ENCODE peak calls at places on chromosomes 1 and 21, in six cellular contexts. One of them, this sample, is unnamed.

GRCh38 chr1:102572637-102573036 is 535.7 kb downstream of the COL11A1 start:
- DNase-seq in K562: no peak
- DNase-seq in neural progenitor cell: no peak
- DNase-seq in mammary epithelial cell: no peak
- DNase-seq in GM23248: no peak
- DNase-seq in mesendoderm: peak
- DNase-seq in this sample: no peak

GRCh38 chr1:106134561-106134960 is 921.9 kb upstream of the PRMT6 start:
- DNase-seq in K562: no peak
- DNase-seq in neural progenitor cell: no peak
- DNase-seq in mammary epithelial cell: no peak
- DNase-seq in GM23248: no peak
- DNase-seq in mesendoderm: no peak
- DNase-seq in this sample: no peak

GRCh38 chr1:225961659-225962439 is 20.8 kb upstream of the LEFTY2 start:
- DNase-seq in K562: no peak
- DNase-seq in neural progenitor cell: no peak
- DNase-seq in mammary epithelial cell: no peak
- DNase-seq in GM23248: no peak
- DNase-seq in mesendoderm: no peak
- DNase-seq in this sample: no peak

GRCh38 chr1:243230914-243231313 is 24.2 kb downstream of the CEP170 start:
- DNase-seq in K562: peak
- DNase-seq in neural progenitor cell: peak
- DNase-seq in mammary epithelial cell: peak
- DNase-seq in GM23248: peak
- DNase-seq in mesendoderm: peak
- DNase-seq in this sample: peak

GRCh38 chr1:27603320-27603961 is 503 bp downstream of the AHDC1 start:
- DNase-seq in K562: peak
- DNase-seq in neural progenitor cell: peak
- DNase-seq in mammary epithelial cell: no peak
- DNase-seq in GM23248: peak
- DNase-seq in mesendoderm: no peak
- DNase-seq in this sample: peak

GRCh38 chr1:101474039-101474665 is 237.3 kb downstream of the S1PR1 start:
- DNase-seq in K562: peak
- DNase-seq in neural progenitor cell: peak
- DNase-seq in mammary epithelial cell: peak
- DNase-seq in GM23248: peak
- DNase-seq in mesendoderm: peak
- DNase-seq in this sample: no peak

GRCh38 chr1:96313216-96313615 is 408.4 kb upstream of the PTBP2 start:
- DNase-seq in K562: no peak
- DNase-seq in neural progenitor cell: no peak
- DNase-seq in mammary epithelial cell: peak
- DNase-seq in GM23248: peak
- DNase-seq in mesendoderm: no peak
- DNase-seq in this sample: peak

GRCh38 chr21:27796106-27796505 is 829.2 kb upstream of the ADAMTS5 start:
- DNase-seq in K562: no peak
- DNase-seq in neural progenitor cell: peak
- DNase-seq in mammary epithelial cell: no peak
- DNase-seq in GM23248: peak
- DNase-seq in mesendoderm: no peak
- DNase-seq in this sample: peak

GRCh38 chr1:67831850-67832513 is 1.3 kb downstream of the GNG12 start:
- DNase-seq in K562: peak
- DNase-seq in neural progenitor cell: peak
- DNase-seq in mammary epithelial cell: peak
- DNase-seq in GM23248: peak
- DNase-seq in mesendoderm: peak
- DNase-seq in this sample: peak

GRCh38 chr1:219847215-219847855 is 81.0 kb downstream of the SLC30A10 start:
- DNase-seq in K562: no peak
- DNase-seq in neural progenitor cell: no peak
- DNase-seq in mammary epithelial cell: no peak
- DNase-seq in GM23248: peak
- DNase-seq in mesendoderm: no peak
- DNase-seq in this sample: no peak

GRCh38 chr1:150696590-150696989 is 364 bp downstream of the GOLPH3L start:
- DNase-seq in K562: peak
- DNase-seq in neural progenitor cell: peak
- DNase-seq in mammary epithelial cell: no peak
- DNase-seq in GM23248: peak
- DNase-seq in mesendoderm: peak
- DNase-seq in this sample: peak

GRCh38 chr1:117826551-117827078 is 102.8 kb downstream of the GDAP2 start:
- DNase-seq in K562: no peak
- DNase-seq in neural progenitor cell: no peak
- DNase-seq in mammary epithelial cell: peak
- DNase-seq in GM23248: peak
- DNase-seq in mesendoderm: no peak
- DNase-seq in this sample: peak

GRCh38 chr21:27145134-27145798 is 178.4 kb upstream of the ADAMTS5 start:
- DNase-seq in K562: no peak
- DNase-seq in neural progenitor cell: no peak
- DNase-seq in mammary epithelial cell: no peak
- DNase-seq in GM23248: no peak
- DNase-seq in mesendoderm: no peak
- DNase-seq in this sample: no peak

GRCh38 chr1:58143972-58144752 is 402.4 kb downstream of the OMA1 start:
- DNase-seq in K562: no peak
- DNase-seq in neural progenitor cell: no peak
- DNase-seq in mammary epithelial cell: no peak
- DNase-seq in GM23248: peak
- DNase-seq in mesendoderm: no peak
- DNase-seq in this sample: no peak

GRCh38 chr1:150577557-150578277 is 1.7 kb downstream of the MCL1 start:
- DNase-seq in K562: no peak
- DNase-seq in neural progenitor cell: no peak
- DNase-seq in mammary epithelial cell: no peak
- DNase-seq in GM23248: peak
- DNase-seq in mesendoderm: no peak
- DNase-seq in this sample: peak

GRCh38 chr1:12153181-12153785 is 13.5 kb upstream of the TNFRSF1B start:
- DNase-seq in K562: no peak
- DNase-seq in neural progenitor cell: no peak
- DNase-seq in mammary epithelial cell: no peak
- DNase-seq in GM23248: peak
- DNase-seq in mesendoderm: no peak
- DNase-seq in this sample: peak

GRCh38 chr1:53063744-53064515 is 1.9 kb downstream of the PODN start:
- DNase-seq in K562: no peak
- DNase-seq in neural progenitor cell: no peak
- DNase-seq in mammary epithelial cell: no peak
- DNase-seq in GM23248: no peak
- DNase-seq in mesendoderm: no peak
- DNase-seq in this sample: no peak

GRCh38 chr1:91583326-91583755 is 82.7 kb downstream of the CDC7 start:
- DNase-seq in K562: no peak
- DNase-seq in neural progenitor cell: no peak
- DNase-seq in mammary epithelial cell: peak
- DNase-seq in GM23248: peak
- DNase-seq in mesendoderm: no peak
- DNase-seq in this sample: peak
- H3K9ac ChIP-seq in K562: no peak
- H3K9ac ChIP-seq in neural progenitor cell: no peak
- H3K9ac ChIP-seq in mammary epithelial cell: no peak
- H3K9ac ChIP-seq in GM23248: peak
- H3K9ac ChIP-seq in mesendoderm: no peak
- H3K9ac ChIP-seq in this sample: peak

GRCh38 chr1:19310720-19311502 is 1.0 kb downstream of the AKR7A2 start:
- DNase-seq in K562: no peak
- DNase-seq in neural progenitor cell: peak
- DNase-seq in mammary epithelial cell: no peak
- DNase-seq in GM23248: peak
- DNase-seq in mesendoderm: no peak
- DNase-seq in this sample: peak
- H3K9ac ChIP-seq in K562: peak
- H3K9ac ChIP-seq in neural progenitor cell: peak
- H3K9ac ChIP-seq in mammary epithelial cell: peak
- H3K9ac ChIP-seq in GM23248: peak
- H3K9ac ChIP-seq in mesendoderm: peak
- H3K9ac ChIP-seq in this sample: peak

DNA sequence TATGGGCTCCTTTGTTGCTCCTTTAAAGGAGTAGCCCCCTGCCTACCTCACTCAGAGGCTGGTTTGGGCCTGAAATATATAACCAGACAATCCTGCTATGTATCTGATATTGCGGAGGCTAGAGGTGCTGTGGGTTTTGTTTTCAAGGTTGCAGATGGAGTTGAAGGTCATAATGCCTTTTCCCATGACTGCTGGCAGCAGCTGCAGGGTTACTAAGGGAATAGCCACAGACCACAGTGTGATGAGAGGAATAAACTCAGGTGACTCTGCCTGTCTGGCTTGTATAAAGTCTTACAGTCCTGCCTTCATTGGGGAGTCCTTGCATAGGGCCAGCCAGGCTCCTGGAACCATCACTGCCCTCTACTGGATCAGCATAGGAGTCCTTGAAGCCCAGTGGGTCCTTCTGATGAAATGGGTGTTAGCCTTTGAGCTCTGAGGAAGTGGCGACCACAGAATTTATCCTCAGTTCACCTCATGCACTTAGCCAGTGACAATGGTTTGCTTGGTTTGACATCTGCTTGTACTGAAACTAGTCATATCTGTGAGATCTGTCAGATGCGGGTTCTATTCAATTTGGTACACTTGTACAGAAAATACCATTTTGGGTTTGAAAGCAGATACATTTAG is 174.4 kb upstream of the HMCN1 start:
- DNase-seq in K562: peak
- DNase-seq in neural progenitor cell: peak
- DNase-seq in mammary epithelial cell: peak
- DNase-seq in GM23248: peak
- DNase-seq in mesendoderm: peak
- DNase-seq in this sample: peak
- H3K9ac ChIP-seq in K562: no peak
- H3K9ac ChIP-seq in neural progenitor cell: no peak
- H3K9ac ChIP-seq in mammary epithelial cell: no peak
- H3K9ac ChIP-seq in GM23248: no peak
- H3K9ac ChIP-seq in mesendoderm: no peak
- H3K9ac ChIP-seq in this sample: no peak

GRCh38 chr1:230114245-230114651 is 47.2 kb downstream of the GALNT2 start:
- DNase-seq in K562: no peak
- DNase-seq in neural progenitor cell: no peak
- DNase-seq in mammary epithelial cell: no peak
- DNase-seq in GM23248: no peak
- DNase-seq in mesendoderm: no peak
- DNase-seq in this sample: no peak
- H3K9ac ChIP-seq in K562: no peak
- H3K9ac ChIP-seq in neural progenitor cell: no peak
- H3K9ac ChIP-seq in mammary epithelial cell: no peak
- H3K9ac ChIP-seq in GM23248: peak
- H3K9ac ChIP-seq in mesendoderm: no peak
- H3K9ac ChIP-seq in this sample: peak

GRCh38 chr1:166675213-166675612 is 164.1 kb upstream of the POGK start:
- DNase-seq in K562: peak
- DNase-seq in neural progenitor cell: no peak
- DNase-seq in mammary epithelial cell: peak
- DNase-seq in GM23248: no peak
- DNase-seq in mesendoderm: peak
- DNase-seq in this sample: no peak
- H3K9ac ChIP-seq in K562: no peak
- H3K9ac ChIP-seq in neural progenitor cell: no peak
- H3K9ac ChIP-seq in mammary epithelial cell: no peak
- H3K9ac ChIP-seq in GM23248: no peak
- H3K9ac ChIP-seq in mesendoderm: no peak
- H3K9ac ChIP-seq in this sample: no peak

DNA sequence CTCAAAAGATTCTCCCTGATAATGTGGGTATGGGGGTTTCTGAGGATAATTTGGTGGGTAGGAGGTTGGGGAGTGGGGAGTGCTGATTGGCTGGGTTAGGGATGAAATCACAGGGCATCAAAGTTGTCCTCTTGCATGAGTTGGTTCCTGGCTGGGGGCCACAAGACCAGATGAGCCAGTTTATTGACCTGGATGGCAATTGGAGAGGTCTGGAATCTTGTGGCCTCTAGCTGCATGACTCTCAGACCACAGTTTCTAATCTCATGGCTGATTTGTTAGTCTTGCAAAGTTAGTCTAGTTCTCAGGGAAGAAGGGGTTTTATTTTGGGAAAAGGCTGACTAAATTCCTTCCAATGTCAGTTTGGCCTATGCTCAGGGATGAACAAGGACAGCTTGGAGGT is 3.3 kb upstream of the GBP1 start:
- DNase-seq in K562: no peak
- DNase-seq in neural progenitor cell: no peak
- DNase-seq in mammary epithelial cell: peak
- DNase-seq in GM23248: peak
- DNase-seq in mesendoderm: no peak
- DNase-seq in this sample: no peak
- H3K9ac ChIP-seq in K562: no peak
- H3K9ac ChIP-seq in neural progenitor cell: no peak
- H3K9ac ChIP-seq in mammary epithelial cell: no peak
- H3K9ac ChIP-seq in GM23248: no peak
- H3K9ac ChIP-seq in mesendoderm: no peak
- H3K9ac ChIP-seq in this sample: no peak

GRCh38 chr1:206704239-206704638 is 19.5 kb downstream of the MAPKAPK2 start:
- DNase-seq in K562: no peak
- DNase-seq in neural progenitor cell: no peak
- DNase-seq in mammary epithelial cell: no peak
- DNase-seq in GM23248: no peak
- DNase-seq in mesendoderm: no peak
- DNase-seq in this sample: no peak
- H3K9ac ChIP-seq in K562: no peak
- H3K9ac ChIP-seq in neural progenitor cell: no peak
- H3K9ac ChIP-seq in mammary epithelial cell: no peak
- H3K9ac ChIP-seq in GM23248: no peak
- H3K9ac ChIP-seq in mesendoderm: no peak
- H3K9ac ChIP-seq in this sample: no peak

GRCh38 chr1:23020731-23021130 is 1.5 kb downstream of the KDM1A start:
- DNase-seq in K562: no peak
- DNase-seq in neural progenitor cell: no peak
- DNase-seq in mammary epithelial cell: peak
- DNase-seq in GM23248: peak
- DNase-seq in mesendoderm: peak
- DNase-seq in this sample: peak
- H3K9ac ChIP-seq in K562: peak
- H3K9ac ChIP-seq in neural progenitor cell: peak
- H3K9ac ChIP-seq in mammary epithelial cell: peak
- H3K9ac ChIP-seq in GM23248: peak
- H3K9ac ChIP-seq in mesendoderm: peak
- H3K9ac ChIP-seq in this sample: peak

DNA sequence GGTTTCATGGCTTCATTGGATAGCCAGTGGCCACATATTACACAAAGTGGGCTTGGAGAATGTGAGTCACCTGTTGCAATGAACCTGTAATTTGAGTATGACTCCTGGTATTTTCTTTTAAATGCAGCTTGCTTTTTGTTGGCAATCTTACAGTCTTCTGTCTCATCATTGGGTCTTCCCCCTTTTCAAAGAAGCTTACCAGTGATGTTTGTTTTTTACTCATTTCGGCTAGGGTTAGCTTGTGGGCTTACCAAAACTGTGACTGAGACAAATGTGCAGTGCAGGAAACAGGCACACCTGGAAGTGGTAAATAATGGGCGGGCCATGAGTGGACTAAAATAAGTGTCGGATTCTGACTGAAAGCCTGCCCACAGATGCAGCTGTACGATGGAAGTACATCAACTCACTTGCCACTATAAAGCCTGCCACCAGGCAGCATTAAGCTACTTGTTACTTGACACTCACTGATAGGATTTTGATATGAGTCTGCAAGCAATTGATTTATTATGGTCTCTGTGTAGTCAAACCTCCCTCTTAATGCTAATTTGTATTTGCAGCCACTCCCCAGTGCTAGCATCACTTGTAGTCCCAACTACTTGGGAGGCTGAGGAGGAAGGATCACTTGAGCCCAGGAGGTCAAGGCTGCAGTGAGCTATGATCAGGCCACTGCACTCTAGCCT is 4.2 kb downstream of the HHAT start:
- DNase-seq in K562: no peak
- DNase-seq in neural progenitor cell: no peak
- DNase-seq in mammary epithelial cell: peak
- DNase-seq in GM23248: no peak
- DNase-seq in mesendoderm: no peak
- DNase-seq in this sample: no peak
- H3K9ac ChIP-seq in K562: no peak
- H3K9ac ChIP-seq in neural progenitor cell: no peak
- H3K9ac ChIP-seq in mammary epithelial cell: no peak
- H3K9ac ChIP-seq in GM23248: no peak
- H3K9ac ChIP-seq in mesendoderm: no peak
- H3K9ac ChIP-seq in this sample: no peak